ENCODE peak calls at places on chromosomes 11 and 22, in five cellular contexts. T is fibroblast of lung, M is MM.1S, Q is astrocyte, L is H1. U is an unnamed sample.

GRCh38 chr11:122754553-122755322 is 83.6 kb upstream of the CRTAM start:
- DNase-seq in T (no peak), M (peak), Q (no peak), L (peak), U (no peak)

GRCh38 chr11:112004389-112004788 is 20.8 kb upstream of the DLAT start:
- DNase-seq in T (no peak), M (no peak), Q (no peak), L (peak), U (no peak)

GRCh38 chr22:35334010-35334409 is 34.3 kb downstream of the TOM1 start:
- DNase-seq in T (no peak), M (no peak), Q (no peak), L (no peak), U (no peak)

GRCh38 chr11:110317516-110317932 is 21.1 kb upstream of the RDX start:
- DNase-seq in T (peak), M (no peak), Q (peak), L (no peak), U (no peak)

GRCh38 chr11:96554236-96554635 is 164.4 kb downstream of the JRKL start:
- DNase-seq in T (no peak), M (no peak), Q (no peak), L (no peak), U (no peak)

GRCh38 chr22:49770454-49771265 is 57.0 kb downstream of the BRD1 start:
- DNase-seq in T (no peak), M (no peak), Q (no peak), L (no peak), U (no peak)

GRCh38 chr11:57868491-57868890 is 106.9 kb downstream of the CTNND1 start:
- DNase-seq in T (no peak), M (no peak), Q (no peak), L (peak), U (no peak)

GRCh38 chr11:107405260-107405659 is 52.4 kb downstream of the CWF19L2 start:
- DNase-seq in T (no peak), M (no peak), Q (no peak), L (no peak), U (no peak)

GRCh38 chr22:49768077-49768476 is 59.6 kb downstream of the BRD1 start:
- DNase-seq in T (no peak), M (no peak), Q (no peak), L (no peak), U (no peak)

GRCh38 chr11:44585421-44585820 is 20.0 kb downstream of the CD82 start:
- DNase-seq in T (no peak), M (no peak), Q (no peak), L (no peak), U (no peak)

GRCh38 chr11:128716231-128716630 is 22.4 kb downstream of the FLI1 start:
- DNase-seq in T (no peak), M (peak), Q (no peak), L (no peak), U (peak)

GRCh38 chr11:113645593-113646349 is 60.3 kb downstream of the TMPRSS5 start:
- DNase-seq in T (peak), M (no peak), Q (no peak), L (no peak), U (peak)

GRCh38 chr22:37953062-37953436 is 352 bp downstream of the C22orf23 start:
- DNase-seq in T (no peak), M (no peak), Q (no peak), L (peak), U (no peak)

GRCh38 chr22:45976351-45977002 is 485 bp downstream of the WNT7B start:
- DNase-seq in T (no peak), M (no peak), Q (no peak), L (no peak), U (no peak)
- TF ChIP-seq EZH2 in T (peak), M (no peak), Q (no peak), L (peak), U (no peak)

DNA sequence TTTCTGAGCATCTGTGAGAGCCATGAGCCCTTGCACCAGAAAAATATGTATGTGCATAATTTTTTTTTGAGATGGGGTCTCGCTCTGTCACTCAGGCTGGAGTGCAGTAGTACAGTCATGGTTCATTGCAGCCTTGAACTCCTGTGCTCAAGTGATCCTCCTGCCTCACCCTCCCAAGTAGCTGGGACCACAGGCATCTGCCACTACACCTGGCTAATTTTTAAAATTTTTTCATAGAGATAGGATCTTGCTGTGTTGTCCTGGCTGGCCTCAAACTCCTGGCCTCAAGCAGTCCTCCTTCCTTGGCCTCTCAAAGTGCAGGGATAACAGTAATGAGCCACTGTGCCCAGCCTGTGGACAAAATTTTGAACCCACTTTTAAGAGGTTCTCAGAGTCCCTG is 27.2 kb downstream of the HEPHL1 start:
- DNase-seq in T (no peak), M (no peak), Q (no peak), L (no peak), U (no peak)
- TF ChIP-seq EZH2 in T (no peak), M (no peak), Q (no peak), L (no peak), U (no peak)

DNA sequence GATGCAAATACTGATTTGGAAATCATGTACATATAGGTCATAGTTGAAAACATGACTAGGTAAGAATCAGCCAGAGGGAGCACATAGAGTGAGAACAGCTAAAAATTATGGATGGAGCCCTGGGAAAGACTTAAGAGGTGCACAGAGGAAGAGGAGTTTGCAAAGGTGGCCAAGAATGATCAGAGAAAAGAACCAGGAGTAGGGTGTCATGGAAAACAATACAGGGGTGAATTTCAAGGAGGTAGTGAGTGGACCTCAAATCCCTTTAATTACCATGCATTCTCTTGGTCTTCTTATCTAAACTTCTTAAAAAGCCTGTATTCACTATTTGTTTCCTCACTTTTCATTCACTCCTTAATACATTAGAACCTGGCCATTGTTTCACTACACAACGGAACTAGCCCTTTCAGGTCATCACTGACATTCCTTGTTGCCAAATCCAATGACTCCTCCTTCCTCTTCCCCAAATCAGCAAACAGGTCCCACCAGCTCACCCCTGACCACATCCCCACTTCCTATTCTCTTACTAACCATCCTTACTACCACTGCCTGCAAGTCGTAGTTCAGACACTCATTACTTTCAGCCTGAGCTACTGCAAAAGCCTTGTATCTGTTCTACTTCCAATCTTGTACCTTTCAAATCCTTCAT is 22.6 kb downstream of the BUD13 start:
- DNase-seq in T (no peak), M (no peak), Q (no peak), L (no peak), U (no peak)
- TF ChIP-seq EZH2 in T (no peak), M (no peak), Q (no peak), L (no peak), U (no peak)

DNA sequence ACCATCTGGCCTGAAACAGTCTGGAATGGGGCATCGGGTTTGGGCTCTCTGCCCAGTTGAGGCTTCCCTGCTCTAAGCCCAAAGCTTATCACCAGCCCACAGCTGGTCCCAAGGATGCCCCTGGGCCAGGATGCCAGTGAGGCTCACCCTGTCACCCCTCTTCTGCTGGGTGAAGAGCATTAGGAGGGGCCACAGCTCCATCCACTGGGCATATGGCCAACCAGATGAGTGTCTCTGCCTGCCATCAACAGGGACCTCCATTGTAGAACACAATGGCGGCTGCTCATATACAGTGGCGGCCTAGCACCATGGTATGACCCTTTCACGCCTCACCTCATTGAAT is 5.6 kb downstream of the CHST1 start:
- DNase-seq in T (no peak), M (no peak), Q (no peak), L (no peak), U (no peak)
- TF ChIP-seq EZH2 in T (no peak), M (no peak), Q (no peak), L (no peak), U (no peak)

U was measured in hepatocyte.